ENCODE peak calls at places on chromosomes 16 and 17, in six cellular contexts. M is ascending aorta, J is spleen, B is lower leg skin, K is GM12865, E is A549. Q is an unnamed sample.

GRCh38 chr16:19804538-19805323 is 79.9 kb downstream of the GPRC5B start:
- DNase-seq in M (peak; percentile 14), J (no peak), B (peak; percentile 88), K (peak; percentile 22), E (no peak), Q (peak; percentile 86)

GRCh38 chr17:40596261-40596919 is 31.1 kb upstream of the CCR7 start:
- DNase-seq in M (no peak), J (no peak), B (no peak), K (peak; percentile 54), E (peak; percentile 86), Q (no peak)

GRCh38 chr17:50564916-50565315 is 4.4 kb downstream of the CACNA1G start:
- DNase-seq in M (peak; percentile 36), J (no peak), B (peak; percentile 96), K (no peak), E (no peak), Q (no peak)

GRCh38 chr17:66437466-66438026 is 135.1 kb downstream of the PRKCA start:
- DNase-seq in M (no peak), J (no peak), B (no peak), K (no peak), E (no peak), Q (no peak)

GRCh38 chr16:89193021-89193575 is 7.2 kb downstream of the SLC22A31 start:
- DNase-seq in M (no peak), J (peak; percentile 89), B (no peak), K (no peak), E (no peak), Q (peak; percentile 67)

GRCh38 chr16:3157229-3158013 is 22.6 kb downstream of the ZNF213 start:
- DNase-seq in M (no peak), J (peak; percentile 89), B (peak; percentile 95), K (peak; percentile 79), E (peak; percentile 81), Q (peak; percentile 74)

GRCh38 chr17:7056386-7056785 is 12.5 kb upstream of the SLC16A11 start:
- DNase-seq in M (no peak), J (no peak), B (no peak), K (no peak), E (no peak), Q (no peak)

GRCh38 chr17:77516902-77517301 is 376.1 kb downstream of the SEC14L1 start:
- DNase-seq in M (no peak), J (peak; percentile 22), B (peak; percentile 39), K (no peak), E (no peak), Q (no peak)

GRCh38 chr16:70687172-70687531 is 1.3 kb upstream of the MTSS2 start:
- DNase-seq in M (no peak), J (no peak), B (no peak), K (no peak), E (no peak), Q (no peak)

GRCh38 chr16:55264949-55265348 is 59.1 kb upstream of the IRX6 start:
- DNase-seq in M (no peak), J (no peak), B (peak; percentile 74), K (no peak), E (no peak), Q (no peak)

GRCh38 chr17:40191237-40192208 is 14.3 kb downstream of the RAPGEFL1 start:
- DNase-seq in M (peak; percentile 31), J (peak; percentile 91), B (peak; percentile 96), K (peak; percentile 76), E (peak; percentile 96), Q (no peak)

GRCh38 chr17:44960654-44961053 is 7.4 kb downstream of the C1QL1 start:
- DNase-seq in M (no peak), J (no peak), B (no peak), K (no peak), E (no peak), Q (no peak)

GRCh38 chr16:17437142-17437720 is 33.5 kb downstream of the XYLT1 start:
- DNase-seq in M (no peak), J (no peak), B (no peak), K (no peak), E (no peak), Q (no peak)

GRCh38 chr17:6473128-6473767 is 29.0 kb downstream of the PIMREG start:
- DNase-seq in M (no peak), J (peak; percentile 91), B (peak; percentile 90), K (peak; percentile 60), E (peak; percentile 98), Q (peak; percentile 4)

GRCh38 chr17:50685691-50686493 is 21.8 kb downstream of the ANKRD40 start:
- DNase-seq in M (no peak), J (no peak), B (peak; percentile 50), K (no peak), E (no peak), Q (no peak)

GRCh38 chr17:2391597-2392251 is 9.1 kb downstream of the MNT start:
- DNase-seq in M (no peak), J (peak; percentile 86), B (no peak), K (no peak), E (no peak), Q (no peak)
- H3K4me3 ChIP-seq in M (peak overlapping the region; percentile 46), J (peak overlapping the region; percentile 92), B (no peak overlapping the region), K (peak overlapping the region; percentile 63), E (peak overlapping the region; percentile 66), Q (peak overlapping the region; percentile 35)

DNA sequence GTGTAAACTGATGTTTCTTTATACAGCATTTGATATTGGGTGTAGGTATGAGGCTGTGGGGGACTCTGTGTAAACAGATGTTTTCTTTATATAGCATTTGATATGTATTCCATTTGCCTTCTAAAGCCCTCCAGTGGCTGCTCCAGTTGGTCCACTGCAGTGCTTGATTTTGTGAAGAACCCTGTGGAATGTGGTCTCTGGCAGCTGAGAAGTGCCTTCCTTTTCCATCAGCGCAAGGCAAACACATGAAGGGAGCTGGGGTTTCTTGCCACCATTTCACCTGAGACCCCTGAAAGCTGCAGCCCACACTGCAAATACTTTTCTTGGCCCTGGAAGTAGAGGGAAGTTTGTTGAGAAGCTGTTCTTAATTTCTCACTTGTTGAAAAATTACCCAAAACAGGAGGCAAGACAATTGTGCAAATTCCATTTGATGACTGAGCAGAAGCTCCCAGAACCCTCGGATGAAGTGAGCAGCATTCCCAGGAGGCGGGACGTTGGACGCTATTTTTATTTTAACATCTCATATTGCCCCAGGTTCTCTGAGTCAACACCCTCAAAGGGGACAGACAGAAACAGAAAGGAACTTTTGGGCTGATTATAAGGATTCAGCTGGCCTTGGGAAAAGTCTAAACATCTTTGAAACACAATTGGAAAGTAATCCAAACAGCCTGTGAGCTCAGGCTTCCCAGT is 158.5 kb upstream of the RPH3AL start:
- DNase-seq in M (no peak), J (peak; percentile 17), B (no peak), K (no peak), E (no peak), Q (no peak)
- H3K4me3 ChIP-seq in M (no peak overlapping the region), J (no peak overlapping the region), B (no peak overlapping the region), K (no peak overlapping the region), E (no peak overlapping the region), Q (no peak overlapping the region)

DNA sequence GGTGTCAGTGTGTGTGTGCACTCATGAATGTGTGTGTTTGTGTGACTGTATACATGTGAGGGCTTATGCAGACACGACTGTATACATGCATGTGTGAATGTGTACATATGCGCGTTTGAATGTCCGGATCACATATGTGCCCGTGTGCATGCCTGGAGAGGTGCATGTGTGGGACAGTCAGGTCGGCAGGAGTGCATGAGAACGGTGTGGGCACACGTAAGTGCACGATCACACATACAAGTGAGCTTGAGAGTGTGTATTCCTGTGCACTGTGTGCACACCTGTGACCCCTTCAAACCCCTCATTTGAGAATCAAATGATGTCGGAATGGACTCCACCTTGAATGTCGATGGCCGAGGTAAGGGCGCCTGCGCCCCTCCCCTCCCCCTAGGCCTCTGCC is 694 bp upstream of the NGFR start:
- DNase-seq in M (no peak), J (no peak), B (no peak), K (no peak), E (no peak), Q (no peak)
- H3K4me3 ChIP-seq in M (no peak overlapping the region), J (peak overlapping the region; percentile 59), B (no peak overlapping the region), K (no peak overlapping the region), E (peak overlapping the region; percentile 50), Q (no peak overlapping the region)

GRCh38 chr17:62986549-62986948 is 20.5 kb downstream of the TANC2 start:
- DNase-seq in M (no peak), J (no peak), B (no peak), K (no peak), E (no peak), Q (no peak)
- H3K4me3 ChIP-seq in M (no peak overlapping the region), J (no peak overlapping the region), B (no peak overlapping the region), K (no peak overlapping the region), E (no peak overlapping the region), Q (no peak overlapping the region)

DNA sequence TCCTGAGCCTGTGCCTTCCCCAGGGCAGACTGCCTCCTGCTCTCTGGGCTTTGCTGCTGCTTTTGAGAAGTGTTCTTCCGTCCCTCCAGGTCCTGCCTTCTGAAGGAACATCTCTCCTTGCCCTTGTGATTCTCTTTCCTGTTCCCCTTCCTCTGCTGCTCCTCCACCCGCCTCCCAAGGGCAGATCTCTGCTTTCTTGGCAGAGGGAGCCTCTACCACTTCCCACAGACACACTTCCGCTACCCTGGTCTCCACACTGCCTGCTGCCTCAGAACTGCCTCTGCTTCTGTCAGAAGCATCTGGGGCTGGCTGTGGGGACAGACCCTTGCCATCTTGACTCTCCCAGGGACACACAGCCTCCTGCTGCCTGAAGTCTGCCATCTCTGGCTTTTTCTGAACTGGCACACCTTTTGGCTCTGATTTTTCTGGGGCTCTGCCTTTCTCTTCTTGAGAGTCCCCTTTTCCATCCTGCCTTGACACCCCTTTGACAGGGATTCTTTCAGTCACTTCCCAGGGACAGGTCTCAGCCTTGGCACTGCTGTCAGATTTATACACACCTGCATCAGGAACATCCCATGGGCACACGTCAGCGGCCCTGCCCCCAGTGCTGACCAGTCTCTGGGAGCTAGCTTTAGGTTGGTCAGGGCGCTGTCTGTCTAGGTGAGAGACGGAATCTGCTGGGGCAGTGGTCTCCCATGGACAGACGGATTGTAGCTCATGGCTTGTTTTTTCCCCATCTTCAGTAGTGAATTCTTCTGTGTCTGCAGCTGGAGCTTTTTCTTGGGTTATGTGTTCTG is 16.6 kb downstream of the GPR179 start:
- DNase-seq in M (no peak), J (no peak), B (peak; percentile 84), K (no peak), E (no peak), Q (peak; percentile 87)
- H3K4me3 ChIP-seq in M (no peak overlapping the region), J (no peak overlapping the region), B (no peak overlapping the region), K (no peak overlapping the region), E (no peak overlapping the region), Q (no peak overlapping the region)

GRCh38 chr16:52578007-52578828 is 31.3 kb upstream of the TOX3 start:
- DNase-seq in M (no peak), J (no peak), B (no peak), K (no peak), E (no peak), Q (no peak)

GRCh38 chr16:52574105-52574437 is 27.1 kb upstream of the TOX3 start:
- DNase-seq in M (no peak), J (no peak), B (no peak), K (no peak), E (no peak), Q (no peak)

GRCh38 chr16:52578829-52579193 is 31.9 kb upstream of the TOX3 start:
- DNase-seq in M (no peak), J (no peak), B (no peak), K (no peak), E (no peak), Q (no peak)

GRCh38 chr16:52580488-52580887 is 33.5 kb upstream of the TOX3 start:
- DNase-seq in M (no peak), J (no peak), B (no peak), K (no peak), E (no peak), Q (no peak)

DNA sequence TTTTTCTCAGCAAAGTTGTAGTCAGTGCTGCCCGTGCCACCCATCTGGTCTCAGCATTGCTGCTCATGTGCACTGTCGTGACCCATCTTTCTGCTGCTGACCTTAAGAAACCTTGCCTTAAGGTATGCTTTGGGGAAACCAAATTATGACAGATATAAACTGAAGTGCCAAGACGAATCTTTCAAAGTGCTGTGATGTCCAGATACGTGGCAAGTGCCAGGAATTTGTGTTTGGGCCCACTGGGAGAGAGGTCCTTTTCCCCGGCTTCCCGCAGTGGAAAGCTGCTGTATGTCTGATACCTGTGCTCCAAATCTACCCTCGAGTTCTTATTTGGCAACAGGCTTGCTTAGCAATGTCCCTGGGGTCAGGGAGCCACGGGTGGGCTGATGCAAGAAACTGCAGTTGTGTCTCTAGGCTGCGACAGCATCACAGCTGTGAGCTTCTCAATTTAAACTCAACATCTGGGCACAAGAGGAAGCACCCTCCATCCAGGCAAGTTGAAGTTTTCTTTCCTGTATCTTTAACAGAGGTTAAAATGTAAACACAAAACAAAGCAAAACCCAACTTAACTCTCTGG is 30.3 kb upstream of the TOX3 start:
- DNase-seq in M (no peak), J (no peak), B (no peak), K (no peak), E (no peak), Q (no peak)
- H3K4me3 ChIP-seq in M (no peak overlapping the region), J (no peak overlapping the region), B (no peak overlapping the region), K (no peak overlapping the region), E (no peak overlapping the region), Q (no peak overlapping the region)

Q was measured in HL-60.